ENCODE peak calls at places on chromosomes 1 and 21, in six cellular contexts. S is HepG2, V is neural progenitor cell, O is HCT116, A is hepatocyte, F is mesenchymal stem cell. U is an unnamed sample. For H3K36me3 and H3K9me3, the result is how much of the 10 kb centered on the place peaks cover.

GRCh38 chr1:96309783-96310182 is 411.8 kb upstream of the PTBP2 start:
- DNase-seq in S (no peak), V (no peak), O (no peak), A (peak), F (peak), U (peak)

GRCh38 chr1:180981596-180982387 is 40.9 kb downstream of the STX6 start:
- DNase-seq in S (no peak), V (peak), O (no peak), A (no peak), F (no peak), U (no peak)

GRCh38 chr1:178540646-178541045 is 27.7 kb downstream of the TEX35 start:
- DNase-seq in S (no peak), V (no peak), O (no peak), A (peak), F (peak), U (no peak)

GRCh38 chr1:184748767-184749166 is 5.9 kb downstream of the EDEM3 start:
- DNase-seq in S (no peak), V (no peak), O (no peak), A (no peak), F (no peak), U (no peak)

GRCh38 chr1:167404161-167404888 is 114.0 kb downstream of the CD247 start:
- DNase-seq in S (no peak), V (peak), O (no peak), A (no peak), F (no peak), U (no peak)

GRCh38 chr1:175095978-175096611 is 28.5 kb downstream of the TNN start:
- DNase-seq in S (peak), V (no peak), O (no peak), A (peak), F (no peak), U (no peak)

GRCh38 chr1:174989540-174990181 is 10.1 kb upstream of the CACYBP start:
- DNase-seq in S (no peak), V (no peak), O (no peak), A (no peak), F (no peak), U (no peak)

GRCh38 chr1:1847061-1847460 is 43.8 kb downstream of the GNB1 start:
- DNase-seq in S (peak), V (no peak), O (no peak), A (peak), F (no peak), U (no peak)

GRCh38 chr21:45253180-45253579 is 34.5 kb downstream of the POFUT2 start:
- DNase-seq in S (no peak), V (no peak), O (no peak), A (no peak), F (peak), U (no peak)

GRCh38 chr1:206953626-206954025 is 7.4 kb upstream of the PIGR start:
- DNase-seq in S (no peak), V (no peak), O (no peak), A (no peak), F (no peak), U (no peak)

GRCh38 chr1:5707566-5708178 is 284.6 kb downstream of the NPHP4 start:
- DNase-seq in S (no peak), V (peak), O (peak), A (no peak), F (no peak), U (no peak)

GRCh38 chr1:110617116-110617515 is 11.0 kb upstream of the KCNA2 start:
- DNase-seq in S (no peak), V (no peak), O (no peak), A (no peak), F (no peak), U (no peak)

GRCh38 chr1:159010398-159010797 is 691 bp downstream of the IFI16 start:
- DNase-seq in S (no peak), V (no peak), O (no peak), A (no peak), F (no peak), U (no peak)
- H3K4me2 ChIP-seq in S (no peak), V (no peak), O (no peak), A (peak), F (peak), U (no peak)

GRCh38 chr21:15039607-15040299 is 25.0 kb downstream of the NRIP1 start:
- DNase-seq in S (no peak), V (no peak), O (no peak), A (no peak), F (no peak), U (no peak)
- H3K36me3 ChIP-seq in S (under half), V (under half), O (under half), A (under half), F (half or more), U (under half)

DNA sequence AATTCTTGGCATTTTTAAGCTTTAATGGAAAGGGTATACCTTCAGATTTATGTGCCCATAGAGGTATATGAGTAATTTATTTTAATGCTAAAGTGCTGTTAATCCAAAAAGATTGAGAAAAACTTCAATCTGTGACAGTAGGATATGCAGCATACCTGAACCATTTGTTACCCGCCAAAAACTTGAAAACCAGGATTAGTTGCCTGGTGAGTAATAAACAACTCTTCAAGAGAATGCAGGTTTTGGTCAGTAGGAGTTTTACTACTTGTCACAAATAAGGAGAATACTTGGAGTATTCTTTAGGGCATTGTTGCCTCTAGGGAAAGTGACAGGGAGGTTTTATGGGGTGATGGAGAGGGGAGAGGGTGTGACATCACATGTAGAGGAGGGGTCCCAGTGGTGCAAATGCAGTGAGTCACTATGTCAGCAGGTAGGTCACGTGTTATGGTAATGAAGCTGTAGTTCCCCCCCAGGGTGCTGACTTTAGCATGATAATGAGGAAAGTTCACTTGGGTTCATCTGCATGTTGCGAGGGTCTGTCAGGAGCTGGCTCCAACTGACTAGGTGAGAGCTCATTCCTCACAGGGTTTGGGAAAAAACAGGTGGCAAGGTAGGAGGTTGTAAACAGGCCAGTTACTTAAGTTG is 23.1 kb downstream of the USP25 start:
- DNase-seq in S (no peak), V (peak), O (no peak), A (no peak), F (no peak), U (no peak)
- H3K9me3 ChIP-seq in S (under half), V (under half), O (under half), A (under half), F (under half), U (under half)

GRCh38 chr1:43233631-43234030 is 36.2 kb upstream of the TMEM125 start:
- DNase-seq in S (no peak), V (no peak), O (no peak), A (no peak), F (no peak), U (no peak)

GRCh38 chr1:43229831-43230780 is 39.7 kb upstream of the TMEM125 start:
- DNase-seq in S (no peak), V (peak), O (no peak), A (no peak), F (peak), U (no peak)

GRCh38 chr1:43234267-43234666 is 35.5 kb upstream of the TMEM125 start:
- DNase-seq in S (no peak), V (no peak), O (no peak), A (no peak), F (no peak), U (no peak)

GRCh38 chr1:43232482-43232881 is 37.3 kb upstream of the TMEM125 start:
- DNase-seq in S (no peak), V (no peak), O (no peak), A (no peak), F (no peak), U (no peak)

GRCh38 chr1:43232071-43232470 is 37.7 kb upstream of the TMEM125 start:
- DNase-seq in S (no peak), V (no peak), O (no peak), A (peak), F (peak), U (peak)
- H3K4me2 ChIP-seq in S (no peak), V (no peak), O (no peak), A (no peak), F (no peak), U (peak)

GRCh38 chr1:232963366-232963765 is 13.0 kb downstream of the NTPCR start:
- DNase-seq in S (no peak), V (no peak), O (no peak), A (no peak), F (peak), U (no peak)
- H3K36me3 ChIP-seq in S (under half), V (under half), O (under half), A (under half), F (under half), U (under half)

GRCh38 chr1:152380932-152381331 is 21.1 kb upstream of the FLG2 start:
- DNase-seq in S (no peak), V (no peak), O (no peak), A (no peak), F (no peak), U (no peak)
- H3K9me3 ChIP-seq in S (under half), V (under half), O (under half), A (under half), F (under half), U (under half)

GRCh38 chr1:186483561-186483960 is 22.6 kb upstream of the PDC start:
- DNase-seq in S (no peak), V (no peak), O (no peak), A (no peak), F (no peak), U (no peak)
- H3K4me2 ChIP-seq in S (no peak), V (no peak), O (no peak), A (no peak), F (no peak), U (no peak)

GRCh38 chr1:182388392-182389134 is 3.0 kb downstream of the GLUL start:
- DNase-seq in S (no peak), V (peak), O (no peak), A (no peak), F (no peak), U (no peak)
- H3K36me3 ChIP-seq in S (half or more), V (under half), O (under half), A (under half), F (under half), U (under half)

GRCh38 chr1:247047260-247047659 is 31.4 kb downstream of the ZNF670 start:
- DNase-seq in S (no peak), V (no peak), O (no peak), A (no peak), F (no peak), U (no peak)
- H3K9me3 ChIP-seq in S (half or more), V (half or more), O (under half), A (under half), F (half or more), U (under half)

GRCh38 chr1:53145619-53145941 is 3.1 kb upstream of the SLC1A7 start:
- DNase-seq in S (no peak), V (no peak), O (no peak), A (no peak), F (no peak), U (no peak)

GRCh38 chr1:53145051-53145600 is 2.7 kb upstream of the SLC1A7 start:
- DNase-seq in S (no peak), V (no peak), O (no peak), A (no peak), F (no peak), U (no peak)

GRCh38 chr1:53144201-53144600 is 1.8 kb upstream of the SLC1A7 start:
- DNase-seq in S (no peak), V (no peak), O (no peak), A (no peak), F (no peak), U (no peak)

GRCh38 chr1:53147171-53147570 is 4.7 kb upstream of the SLC1A7 start:
- DNase-seq in S (no peak), V (no peak), O (no peak), A (no peak), F (no peak), U (no peak)

GRCh38 chr1:53145942-53146708 is 3.7 kb upstream of the SLC1A7 start:
- DNase-seq in S (peak), V (peak), O (peak), A (peak), F (peak), U (peak)
- H3K4me2 ChIP-seq in S (peak), V (no peak), O (peak), A (peak), F (peak), U (peak)

U was measured in PC-9.